ENCODE peak calls at places on chromosomes 12 and 14, in seven cellular contexts. I is GM20000; Y is prostate gland; W is NCI-H1417; A is Kasumi-1; F is stimulated activated CD4-positive, alpha-beta T cell treated with anti-CD3 and anti-CD28 coated beads, Interleukin-4, amount 100 ng/mL, for 48 hours; O is NCI-H2081. P is an unnamed sample.

GRCh38 chr12:105945935-105946334 is 192.8 kb downstream of the NUAK1 start:
- DNase-seq in I (no peak), Y (no peak), W (no peak), A (no peak), F (no peak), O (no peak), P (no peak)

GRCh38 chr14:73252491-73253322 is 15.4 kb downstream of the PAPLN start:
- DNase-seq in I (no peak), Y (no peak), W (no peak), A (no peak), F (no peak), O (no peak), P (no peak)

GRCh38 chr14:69625299-69626131 is 14.1 kb downstream of the SUSD6 start:
- DNase-seq in I (peak), Y (no peak), W (no peak), A (peak), F (peak), O (no peak), P (peak)

GRCh38 chr12:97640826-97641225 is 178.2 kb downstream of the RMST start:
- DNase-seq in I (no peak), Y (no peak), W (no peak), A (no peak), F (no peak), O (no peak), P (no peak)

GRCh38 chr12:11164384-11164783 is 6.6 kb upstream of the SMIM10L1 start:
- DNase-seq in I (no peak), Y (no peak), W (no peak), A (no peak), F (no peak), O (no peak), P (no peak)

GRCh38 chr12:21774358-21775129 is at the start of gene KCNJ8:
- DNase-seq in I (no peak), Y (peak), W (peak), A (no peak), F (no peak), O (peak), P (peak)

GRCh38 chr14:24425704-24426103 is 3.8 kb downstream of the CBLN3 start:
- DNase-seq in I (no peak), Y (no peak), W (no peak), A (no peak), F (no peak), O (no peak), P (no peak)

GRCh38 chr12:48068457-48068856 is 37.4 kb downstream of the SENP1 start:
- DNase-seq in I (no peak), Y (no peak), W (no peak), A (no peak), F (no peak), O (no peak), P (no peak)

GRCh38 chr12:76346798-76347420 is 1.3 kb downstream of the BBS10 start:
- DNase-seq in I (peak), Y (peak), W (peak), A (peak), F (peak), O (peak), P (peak)

GRCh38 chr14:81200041-81200440 is 20.7 kb downstream of the GTF2A1 start:
- DNase-seq in I (no peak), Y (no peak), W (no peak), A (peak), F (no peak), O (no peak), P (no peak)

P was measured in retina.